ENCODE peak calls at places on chromosomes 7 and 10, in ten cellular contexts. L is skeletal muscle cell; C is GM12891; E is psoas muscle; F is stomach; J is natural killer cell treated with Interleukin-12 subunit alpha and Interleukin-12 subunit beta and Interleukin-15 and Interleukin-18, amount 100 ng/mL, for 72 hours; G is stimulated activated CD8-positive, alpha-beta memory T cell treated with anti-CD3 and anti-CD28 coated beads, Interleukin-15, amount 100 ng/mL, for 4 hours; X is lower leg skin; H is NCI-H2081; M is NCI-H1092 treated with DMSO at 0.1 percent for 48 hours. Y is an unnamed sample.

GRCh38 chr10:61752111-61753011 is 89.6 kb downstream of the CABCOCO1 start:
- DNase-seq in X (no peak), E (no peak), M (no peak), J (no peak), L (no peak), H (no peak), F (no peak), C (no peak), G (no peak), Y (no peak)

GRCh38 chr7:101940830-101941229 is 123.4 kb downstream of the CUX1 start:
- DNase-seq in X (no peak), M (peak; percentile 21), E (no peak), G (no peak), J (no peak), F (peak; percentile 72), L (no peak), C (no peak), H (peak; percentile 68), Y (no peak)

GRCh38 chr10:73774637-73775036 is 7.2 kb upstream of the CHCHD1 start:
- DNase-seq in L (no peak), X (no peak), J (peak; percentile 76), F (no peak), H (peak; percentile 1), C (no peak), M (no peak), E (no peak), G (no peak), Y (no peak)

GRCh38 chr10:44071479-44071878 is 313.4 kb downstream of the CXCL12 start:
- DNase-seq in F (no peak), J (no peak), L (peak; percentile 14), H (no peak), C (no peak), E (no peak), G (no peak), X (no peak), M (no peak), Y (no peak)

GRCh38 chr7:135929249-135929648 is 47.9 kb downstream of the MTPN start:
- DNase-seq in J (no peak), E (no peak), H (no peak), M (no peak), C (no peak), F (no peak), X (no peak), G (no peak), L (no peak), Y (no peak)

GRCh38 chr7:139075031-139075652 is 34.4 kb downstream of the ZC3HAV1 start:
- DNase-seq in J (peak; percentile 84), L (peak; percentile 34), M (peak; percentile 82), H (peak; percentile 74), F (peak; percentile 65), G (peak; percentile 51), C (peak; percentile 41), E (peak; percentile 56), X (peak; percentile 77), Y (peak; percentile 63)

GRCh38 chr7:158865462-158865922 is 9.1 kb downstream of the DYNC2I1 start:
- DNase-seq in G (no peak), E (no peak), L (no peak), H (no peak), M (no peak), X (no peak), C (no peak), F (no peak), J (no peak), Y (no peak)

GRCh38 chr10:95787447-95787846 is 31.5 kb downstream of the ENTPD1 start:
- DNase-seq in G (no peak), C (no peak), L (no peak), X (no peak), E (no peak), H (no peak), M (no peak), F (no peak), J (no peak), Y (no peak)

GRCh38 chr10:31477584-31477983 is 158.6 kb downstream of the ZEB1 start:
- DNase-seq in J (no peak), H (no peak), F (no peak), M (no peak), C (no peak), L (no peak), X (no peak), G (no peak), E (no peak), Y (no peak)

GRCh38 chr7:24825931-24826661 is 68.8 kb upstream of the GSDME start:
- DNase-seq in J (no peak), C (no peak), E (no peak), L (no peak), X (peak; percentile 37), G (no peak), F (peak; percentile 47), M (no peak), H (no peak), Y (peak; percentile 56)

GRCh38 chr10:62335326-62335725 is 38.8 kb upstream of the ZNF365 start:
- DNase-seq in G (no peak), L (no peak), E (no peak), H (no peak), J (no peak), X (no peak), M (no peak), C (no peak), F (no peak), Y (no peak)

GRCh38 chr10:60606343-60607080 is 171.8 kb upstream of the CDK1 start:
- DNase-seq in F (no peak), E (no peak), C (no peak), X (no peak), G (no peak), H (no peak), J (no peak), L (peak; percentile 89), M (no peak), Y (no peak)

GRCh38 chr10:123607386-123607785 is 58.8 kb upstream of the GPR26 start:
- DNase-seq in J (no peak), G (no peak), E (no peak), F (no peak), X (no peak), M (no peak), L (no peak), H (no peak), C (no peak), Y (no peak)

GRCh38 chr7:99177165-99177564 is 30.8 kb downstream of the KPNA7 start:
- DNase-seq in M (no peak), H (no peak), E (no peak), L (no peak), C (no peak), G (no peak), F (no peak), X (no peak), J (no peak), Y (no peak)

GRCh38 chr10:88164471-88164870 is 301.0 kb downstream of the PTEN start:
- DNase-seq in X (no peak), J (no peak), F (no peak), L (no peak), G (no peak), M (no peak), E (no peak), C (no peak), H (no peak), Y (no peak)

GRCh38 chr10:132837905-132838304 is 52.0 kb upstream of the NKX6-2 start:
- DNase-seq in E (no peak), L (no peak), C (no peak), X (peak; percentile 9), F (no peak), M (no peak), H (no peak), J (peak; percentile 44), G (no peak), Y (no peak)

GRCh38 chr7:31883761-31884164 is 186.4 kb downstream of the PDE1C start:
- DNase-seq in L (peak; percentile 86), E (no peak), G (no peak), X (no peak), J (no peak), H (no peak), M (peak; percentile 7), F (no peak), C (no peak), Y (no peak)

GRCh38 chr10:58698777-58699356 is 186.2 kb downstream of the BICC1 start:
- DNase-seq in X (no peak), M (no peak), J (no peak), C (no peak), G (no peak), H (peak; percentile 24), L (no peak), F (no peak), E (no peak), Y (no peak)

GRCh38 chr7:45878457-45879144 is 5.7 kb upstream of the CCDC201 start:
- DNase-seq in C (no peak), J (no peak), G (no peak), H (no peak), M (no peak), L (no peak), X (no peak), E (no peak), F (no peak), Y (no peak)

GRCh38 chr10:119139464-119140067 is 25.9 kb downstream of the SFXN4 start:
- DNase-seq in M (no peak), E (no peak), F (peak; percentile 31), L (no peak), C (peak; percentile 24), X (no peak), H (no peak), G (peak; percentile 15), J (peak; percentile 67), Y (no peak)

GRCh38 chr7:134710854-134711624 is 64.4 kb downstream of the BPGM start:
- DNase-seq in X (no peak), J (no peak), F (no peak), L (no peak), M (no peak), G (peak; percentile 20), H (no peak), C (no peak), E (no peak), Y (no peak)

GRCh38 chr10:132939957-132940790 is 2.2 kb downstream of the CFAP46 start:
- DNase-seq in H (no peak), L (no peak), C (peak; percentile 72), F (peak; percentile 43), X (no peak), E (peak; percentile 46), M (no peak), G (no peak), J (peak; percentile 66), Y (peak; percentile 45)

GRCh38 chr7:44966731-44967538 is 11.9 kb downstream of the MYO1G start:
- DNase-seq in H (no peak), J (no peak), X (no peak), M (no peak), L (no peak), G (no peak), C (no peak), F (no peak), E (no peak), Y (no peak)

GRCh38 chr7:1902231-1902855 is 232.3 kb downstream of the ELFN1 start:
- DNase-seq in M (no peak), C (no peak), X (no peak), F (no peak), H (no peak), L (no peak), J (peak; percentile 29), E (peak; percentile 2), G (no peak), Y (no peak)

GRCh38 chr10:323651-324293 is 188.5 kb downstream of the ZMYND11 start:
- DNase-seq in H (no peak), E (peak; percentile 86), G (no peak), L (peak; percentile 89), C (peak; percentile 69), J (no peak), X (peak; percentile 81), F (peak; percentile 53), M (no peak), Y (no peak)

GRCh38 chr7:114481995-114482394 is 67.4 kb downstream of the FOXP2 start:
- DNase-seq in E (no peak), J (no peak), X (no peak), M (peak; percentile 11), L (peak; percentile 52), C (no peak), G (no peak), F (no peak), H (peak; percentile 70), Y (peak; percentile 26)

GRCh38 chr10:70672993-70673928 is 955 bp downstream of the ADAMTS14 start:
- DNase-seq in M (no peak), G (no peak), L (peak; percentile 67), C (no peak), E (peak; percentile 61), H (no peak), F (no peak), X (no peak), J (peak; percentile 23), Y (no peak)

GRCh38 chr10:113983552-113983951 is 60.1 kb upstream of the ADRB1 start:
- DNase-seq in X (no peak), F (no peak), H (no peak), M (no peak), L (no peak), C (no peak), G (no peak), E (no peak), J (no peak), Y (no peak)

Y was measured in HAP-1.